ENCODE peak calls at places on chromosomes 13 and 19, in five cellular contexts. One of them, this sample, is unnamed.

GRCh38 chr13:44930907-44931676 is 58.2 kb downstream of the NUFIP1 start:
- DNase-seq in fibroblast of gingiva: no peak
- DNase-seq in RCC 7860: peak; percentile 16
- DNase-seq in IMR-90: no peak
- DNase-seq in cardiac muscle cell: no peak
- DNase-seq in this sample: peak; percentile 49

GRCh38 chr19:36417752-36418286 is 625 bp downstream of the ZFP82 start:
- DNase-seq in fibroblast of gingiva: no peak
- DNase-seq in RCC 7860: no peak
- DNase-seq in IMR-90: no peak
- DNase-seq in cardiac muscle cell: no peak
- DNase-seq in this sample: no peak

GRCh38 chr19:4519521-4520277 is 1.4 kb upstream of the PLIN4 start:
- DNase-seq in fibroblast of gingiva: peak; percentile 52
- DNase-seq in RCC 7860: no peak
- DNase-seq in IMR-90: no peak
- DNase-seq in cardiac muscle cell: no peak
- DNase-seq in this sample: no peak

GRCh38 chr13:98228661-98229349 is 51.7 kb upstream of the RNF113B start:
- DNase-seq in fibroblast of gingiva: peak; percentile 50
- DNase-seq in RCC 7860: no peak
- DNase-seq in IMR-90: peak; percentile 74
- DNase-seq in cardiac muscle cell: no peak
- DNase-seq in this sample: no peak

GRCh38 chr13:80030491-80030890 is 310.4 kb downstream of the SPRY2 start:
- DNase-seq in fibroblast of gingiva: peak; percentile 82
- DNase-seq in RCC 7860: no peak
- DNase-seq in IMR-90: no peak
- DNase-seq in cardiac muscle cell: no peak
- DNase-seq in this sample: peak; percentile 69

GRCh38 chr19:1648926-1649541 is 3.4 kb downstream of the TCF3 start:
- DNase-seq in fibroblast of gingiva: no peak
- DNase-seq in RCC 7860: peak; percentile 51
- DNase-seq in IMR-90: no peak
- DNase-seq in cardiac muscle cell: no peak
- DNase-seq in this sample: no peak

GRCh38 chr13:75307370-75307984 is 174.5 kb downstream of the TBC1D4 start:
- DNase-seq in fibroblast of gingiva: no peak
- DNase-seq in RCC 7860: no peak
- DNase-seq in IMR-90: peak; percentile 17
- DNase-seq in cardiac muscle cell: no peak
- DNase-seq in this sample: no peak

GRCh38 chr13:112799394-112799793 is 109.6 kb downstream of the ATP11A start:
- DNase-seq in fibroblast of gingiva: no peak
- DNase-seq in RCC 7860: no peak
- DNase-seq in IMR-90: no peak
- DNase-seq in cardiac muscle cell: no peak
- DNase-seq in this sample: no peak

GRCh38 chr13:48585456-48585840 is 52.6 kb upstream of the RCBTB2 start:
- DNase-seq in fibroblast of gingiva: peak; percentile 13
- DNase-seq in RCC 7860: no peak
- DNase-seq in IMR-90: no peak
- DNase-seq in cardiac muscle cell: no peak
- DNase-seq in this sample: peak; percentile 95

GRCh38 chr19:54790711-54791110 is 12.7 kb upstream of the KIR2DL4 start:
- DNase-seq in fibroblast of gingiva: no peak
- DNase-seq in RCC 7860: no peak
- DNase-seq in IMR-90: no peak
- DNase-seq in cardiac muscle cell: no peak
- DNase-seq in this sample: no peak

GRCh38 chr19:49869009-49869483 is 1.7 kb upstream of the PNKP start:
- DNase-seq in fibroblast of gingiva: no peak
- DNase-seq in RCC 7860: no peak
- DNase-seq in IMR-90: no peak
- DNase-seq in cardiac muscle cell: no peak
- DNase-seq in this sample: no peak

GRCh38 chr13:112355274-112355843 is 20.8 kb upstream of the SPACA7 start:
- DNase-seq in fibroblast of gingiva: no peak
- DNase-seq in RCC 7860: no peak
- DNase-seq in IMR-90: no peak
- DNase-seq in cardiac muscle cell: no peak
- DNase-seq in this sample: no peak

GRCh38 chr13:95643814-95644598 is 500 bp downstream of the DZIP1 start:
- DNase-seq in fibroblast of gingiva: peak; percentile 37
- DNase-seq in RCC 7860: no peak
- DNase-seq in IMR-90: peak; percentile 35
- DNase-seq in cardiac muscle cell: peak; percentile 58
- DNase-seq in this sample: peak; percentile 48

GRCh38 chr13:86567119-86567518 is 767.9 kb upstream of the SLITRK6 start:
- DNase-seq in fibroblast of gingiva: no peak
- DNase-seq in RCC 7860: no peak
- DNase-seq in IMR-90: no peak
- DNase-seq in cardiac muscle cell: peak; percentile 6
- DNase-seq in this sample: no peak

GRCh38 chr19:43675269-43675879 is 5.4 kb upstream of the PLAUR start:
- DNase-seq in fibroblast of gingiva: no peak
- DNase-seq in RCC 7860: peak; percentile 76
- DNase-seq in IMR-90: peak; percentile 78
- DNase-seq in cardiac muscle cell: no peak
- DNase-seq in this sample: no peak

GRCh38 chr13:40271931-40272775 is 394.3 kb downstream of the FOXO1 start:
- DNase-seq in fibroblast of gingiva: peak; percentile 92
- DNase-seq in RCC 7860: peak; percentile 57
- DNase-seq in IMR-90: peak; percentile 22
- DNase-seq in cardiac muscle cell: no peak
- DNase-seq in this sample: no peak

GRCh38 chr19:13732337-13732736 is 32.0 kb upstream of the MRI1 start:
- DNase-seq in fibroblast of gingiva: no peak
- DNase-seq in RCC 7860: no peak
- DNase-seq in IMR-90: no peak
- DNase-seq in cardiac muscle cell: no peak
- DNase-seq in this sample: no peak